ENCODE peak calls at places on chromosomes 16 and 17, in four cellular contexts. T is IMR-90, Y is H9, R is mesendoderm. P is an unnamed sample.
A peak's percentile ranks its signal among the peaks of the same experiment; 100 is the strongest.

GRCh38 chr16:51538707-51539604 is 387.9 kb upstream of the SALL1 start:
- DNase-seq in T (peak; percentile 92), Y (no peak), R (peak; percentile 96), P (no peak)

GRCh38 chr17:49843774-49844350 is 4.0 kb downstream of the TAC4 start:
- DNase-seq in R (peak; percentile 52), Y (peak; percentile 72), T (no peak), P (peak; percentile 82)

GRCh38 chr16:85253127-85253941 is 141.1 kb upstream of the CIBAR2 start:
- DNase-seq in T (peak; percentile 29), Y (peak; percentile 82), R (peak; percentile 52), P (no peak)

GRCh38 chr17:40561871-40562611 is 3.2 kb downstream of the CCR7 start:
- DNase-seq in Y (peak; percentile 42), T (no peak), R (no peak), P (no peak)

GRCh38 chr16:82832861-82833260 is 206.1 kb downstream of the CDH13 start:
- DNase-seq in T (peak; percentile 90), Y (no peak), R (no peak), P (no peak)

GRCh38 chr16:70638814-70639792 is 7.3 kb upstream of the IL34 start:
- DNase-seq in Y (no peak), T (peak; percentile 87), R (peak; percentile 44), P (no peak)

GRCh38 chr17:66549312-66549705 is 246.9 kb downstream of the PRKCA start:
- DNase-seq in Y (peak; percentile 58), T (peak; percentile 63), R (peak; percentile 82), P (no peak)

GRCh38 chr16:69328854-69329316 is 1.5 kb downstream of the PDF start:
- DNase-seq in R (no peak), T (peak; percentile 62), Y (no peak), P (no peak)

GRCh38 chr16:56355786-56356275 is 69.5 kb downstream of the AMFR start:
- DNase-seq in T (no peak), Y (peak; percentile 25), R (no peak), P (no peak)

GRCh38 chr16:56576585-56577299 is 11.9 kb downstream of the MT4 start:
- DNase-seq in Y (peak; percentile 92), T (peak; percentile 47), R (peak; percentile 86), P (peak; percentile 94)

DNA sequence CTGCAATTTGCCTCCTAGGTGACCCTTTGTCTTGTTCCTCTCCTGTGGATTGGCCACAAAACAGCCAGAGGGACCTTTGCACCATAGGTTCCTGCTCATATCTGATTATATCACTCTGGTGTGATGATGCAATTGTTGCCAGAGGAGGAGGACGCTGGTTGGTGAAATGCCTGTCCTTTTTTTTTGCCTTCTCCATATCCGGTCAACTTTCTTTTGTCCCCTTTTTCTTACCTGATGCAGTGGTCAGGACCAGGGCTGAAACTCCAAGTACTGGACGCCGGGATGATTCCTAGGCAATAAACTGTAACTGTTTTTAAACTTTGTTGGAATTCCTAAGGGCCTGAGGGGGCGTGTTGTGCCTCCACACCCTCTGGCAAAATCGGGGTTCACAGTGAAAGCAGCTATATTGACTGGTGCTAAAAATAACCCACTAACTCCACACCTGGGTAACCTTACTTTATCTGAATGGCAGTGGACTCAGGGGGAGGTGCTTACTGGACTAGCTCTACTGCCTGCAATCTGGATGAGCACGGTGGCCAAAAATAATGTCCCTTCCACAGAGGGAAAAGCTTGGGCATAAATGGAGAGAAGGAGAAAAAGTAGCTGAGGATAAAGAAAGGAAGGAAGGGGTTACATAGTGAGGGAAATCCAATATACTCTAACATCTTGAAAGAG is 28.3 kb upstream of the ZNF423 start:
- DNase-seq in R (peak; percentile 80), T (no peak), Y (no peak), P (no peak)
- H3K56ac ChIP-seq in R (no peak overlapping the region), T (no peak overlapping the region), Y (no peak overlapping the region), P (no peak overlapping the region)

GRCh38 chr17:17347234-17347955 is 44.2 kb downstream of the NT5M start:
- DNase-seq in Y (peak; percentile 26), R (no peak), T (no peak), P (no peak)
- H3K56ac ChIP-seq in Y (no peak overlapping the region), R (no peak overlapping the region), T (no peak overlapping the region), P (no peak overlapping the region)

GRCh38 chr17:7240375-7240774 is 1.1 kb upstream of the PHF23 start:
- DNase-seq in R (no peak), T (no peak), Y (no peak), P (no peak)

GRCh38 chr17:7239091-7240027 is at the start of gene PHF23:
- DNase-seq in Y (peak; percentile 100), R (peak; percentile 100), T (peak; percentile 99), P (peak; percentile 94)

GRCh38 chr17:7241783-7242716 is at the start of gene GABARAP:
- DNase-seq in T (peak; percentile 90), R (peak; percentile 93), Y (peak; percentile 93), P (peak; percentile 97)

GRCh38 chr17:7241047-7241733 is 1.1 kb downstream of the GABARAP start:
- DNase-seq in Y (no peak), T (no peak), R (no peak), P (no peak)

DNA sequence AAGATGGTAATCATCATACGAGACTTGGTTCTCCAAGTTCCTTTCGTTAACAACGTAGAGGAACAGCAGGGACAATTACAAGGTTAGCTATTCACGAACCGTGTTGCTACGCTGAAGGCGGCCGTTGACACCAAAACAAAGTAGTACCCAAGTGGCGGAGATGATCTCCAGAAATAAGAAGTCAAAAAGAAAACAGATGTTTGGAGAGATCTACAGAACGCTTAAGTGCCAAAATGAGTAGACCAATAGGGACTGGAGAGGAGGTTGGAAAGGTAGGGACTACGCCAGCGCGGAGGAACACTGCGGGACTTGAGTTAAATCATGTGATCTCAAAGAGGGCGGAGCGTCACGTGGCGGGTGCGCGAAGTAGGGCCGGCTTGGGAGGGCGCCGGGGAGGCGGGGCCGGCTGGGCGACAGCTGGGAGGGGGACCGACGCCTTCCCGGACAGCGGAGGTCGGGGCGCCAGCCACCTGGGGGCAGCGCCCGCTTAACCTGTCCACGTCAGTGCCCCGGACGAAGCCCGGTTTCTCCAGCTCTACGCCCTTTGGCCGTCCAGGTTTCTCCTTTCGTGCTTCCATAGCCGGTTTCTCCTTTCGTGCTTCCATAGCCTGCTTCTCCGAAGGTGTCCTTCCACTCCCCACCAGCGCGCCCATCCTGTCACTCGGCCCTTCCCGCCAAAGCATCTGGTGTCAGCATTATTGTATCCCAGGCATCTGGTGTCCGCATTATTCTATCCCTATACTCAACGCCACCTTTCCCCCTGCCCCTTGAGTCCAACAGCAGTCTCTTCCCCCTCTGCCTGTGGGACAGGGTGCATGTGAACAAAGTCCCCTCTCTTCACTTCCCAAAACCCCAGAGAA is 698 bp upstream of the GABARAP start:
- DNase-seq in R (peak; percentile 98), T (peak; percentile 95), Y (peak; percentile 99), P (no peak)
- H3K56ac ChIP-seq in R (peak overlapping the region; percentile 97), T (peak overlapping the region; percentile 99), Y (no peak overlapping the region), P (peak overlapping the region; percentile 63)

GRCh38 chr16:31120129-31120528 is 2.7 kb downstream of the KAT8 start:
- DNase-seq in R (no peak), T (no peak), Y (no peak), P (no peak)
- H3K56ac ChIP-seq in R (no peak overlapping the region), T (no peak overlapping the region), Y (no peak overlapping the region), P (no peak overlapping the region)

P was measured in H1.